ENCODE peak calls at places on chromosomes 16 and 17, in five cellular contexts. One of them, this sample, is unnamed.

GRCh38 chr17:4899341-4900230 is at the start of gene C17orf107:
- DNase-seq in activated T-helper 1 cell treated with anti-CD3 and anti-CD28 coated beads, Interleukin-2, amount 50 U/mL, for 16 hours: peak; percentile 92
- DNase-seq in activated CD8-positive, alpha-beta T cell treated with anti-CD3 and anti-CD28 coated beads for 36 hours: peak; percentile 99
- DNase-seq in stimulated activated CD4-positive, alpha-beta T cell treated with anti-CD3 and anti-CD28 coated beads, Interleukin-4, amount 100 ng/mL, for 24 hours: peak; percentile 95
- DNase-seq in mesothelial cell of epicardium: peak; percentile 69
- DNase-seq in this sample: peak; percentile 25

GRCh38 chr16:2480948-2481347 is 6.0 kb downstream of the TBC1D24 start:
- DNase-seq in activated T-helper 1 cell treated with anti-CD3 and anti-CD28 coated beads, Interleukin-2, amount 50 U/mL, for 16 hours: no peak
- DNase-seq in activated CD8-positive, alpha-beta T cell treated with anti-CD3 and anti-CD28 coated beads for 36 hours: no peak
- DNase-seq in stimulated activated CD4-positive, alpha-beta T cell treated with anti-CD3 and anti-CD28 coated beads, Interleukin-4, amount 100 ng/mL, for 24 hours: no peak
- DNase-seq in mesothelial cell of epicardium: no peak
- DNase-seq in this sample: no peak

GRCh38 chr16:72244853-72245252 is 72.9 kb upstream of the PMFBP1 start:
- DNase-seq in activated T-helper 1 cell treated with anti-CD3 and anti-CD28 coated beads, Interleukin-2, amount 50 U/mL, for 16 hours: no peak
- DNase-seq in activated CD8-positive, alpha-beta T cell treated with anti-CD3 and anti-CD28 coated beads for 36 hours: no peak
- DNase-seq in stimulated activated CD4-positive, alpha-beta T cell treated with anti-CD3 and anti-CD28 coated beads, Interleukin-4, amount 100 ng/mL, for 24 hours: no peak
- DNase-seq in mesothelial cell of epicardium: no peak
- DNase-seq in this sample: no peak

GRCh38 chr16:74111583-74111982 is 185.0 kb upstream of the PSMD7 start:
- DNase-seq in activated T-helper 1 cell treated with anti-CD3 and anti-CD28 coated beads, Interleukin-2, amount 50 U/mL, for 16 hours: no peak
- DNase-seq in activated CD8-positive, alpha-beta T cell treated with anti-CD3 and anti-CD28 coated beads for 36 hours: peak; percentile 5
- DNase-seq in stimulated activated CD4-positive, alpha-beta T cell treated with anti-CD3 and anti-CD28 coated beads, Interleukin-4, amount 100 ng/mL, for 24 hours: no peak
- DNase-seq in mesothelial cell of epicardium: no peak
- DNase-seq in this sample: no peak

GRCh38 chr16:70735141-70735979 is 49.5 kb upstream of the MTSS2 start:
- DNase-seq in activated T-helper 1 cell treated with anti-CD3 and anti-CD28 coated beads, Interleukin-2, amount 50 U/mL, for 16 hours: no peak
- DNase-seq in activated CD8-positive, alpha-beta T cell treated with anti-CD3 and anti-CD28 coated beads for 36 hours: no peak
- DNase-seq in stimulated activated CD4-positive, alpha-beta T cell treated with anti-CD3 and anti-CD28 coated beads, Interleukin-4, amount 100 ng/mL, for 24 hours: no peak
- DNase-seq in mesothelial cell of epicardium: no peak
- DNase-seq in this sample: no peak

GRCh38 chr17:65587602-65588193 is 26.2 kb upstream of the AXIN2 start:
- DNase-seq in activated T-helper 1 cell treated with anti-CD3 and anti-CD28 coated beads, Interleukin-2, amount 50 U/mL, for 16 hours: no peak
- DNase-seq in activated CD8-positive, alpha-beta T cell treated with anti-CD3 and anti-CD28 coated beads for 36 hours: no peak
- DNase-seq in stimulated activated CD4-positive, alpha-beta T cell treated with anti-CD3 and anti-CD28 coated beads, Interleukin-4, amount 100 ng/mL, for 24 hours: no peak
- DNase-seq in mesothelial cell of epicardium: no peak
- DNase-seq in this sample: no peak

GRCh38 chr17:61574542-61575351 is 16.3 kb downstream of the NACA2 start:
- DNase-seq in activated T-helper 1 cell treated with anti-CD3 and anti-CD28 coated beads, Interleukin-2, amount 50 U/mL, for 16 hours: no peak
- DNase-seq in activated CD8-positive, alpha-beta T cell treated with anti-CD3 and anti-CD28 coated beads for 36 hours: peak; percentile 5
- DNase-seq in stimulated activated CD4-positive, alpha-beta T cell treated with anti-CD3 and anti-CD28 coated beads, Interleukin-4, amount 100 ng/mL, for 24 hours: no peak
- DNase-seq in mesothelial cell of epicardium: peak; percentile 30
- DNase-seq in this sample: no peak

GRCh38 chr16:75289189-75289588 is 37.8 kb upstream of the BCAR1 start:
- DNase-seq in activated T-helper 1 cell treated with anti-CD3 and anti-CD28 coated beads, Interleukin-2, amount 50 U/mL, for 16 hours: no peak
- DNase-seq in activated CD8-positive, alpha-beta T cell treated with anti-CD3 and anti-CD28 coated beads for 36 hours: no peak
- DNase-seq in stimulated activated CD4-positive, alpha-beta T cell treated with anti-CD3 and anti-CD28 coated beads, Interleukin-4, amount 100 ng/mL, for 24 hours: no peak
- DNase-seq in mesothelial cell of epicardium: no peak
- DNase-seq in this sample: no peak

GRCh38 chr17:72760368-72760767 is 332.1 kb downstream of the SLC39A11 start:
- DNase-seq in activated T-helper 1 cell treated with anti-CD3 and anti-CD28 coated beads, Interleukin-2, amount 50 U/mL, for 16 hours: no peak
- DNase-seq in activated CD8-positive, alpha-beta T cell treated with anti-CD3 and anti-CD28 coated beads for 36 hours: no peak
- DNase-seq in stimulated activated CD4-positive, alpha-beta T cell treated with anti-CD3 and anti-CD28 coated beads, Interleukin-4, amount 100 ng/mL, for 24 hours: no peak
- DNase-seq in mesothelial cell of epicardium: no peak
- DNase-seq in this sample: no peak

GRCh38 chr16:21626659-21627277 is 25.6 kb downstream of the IGSF6 start:
- DNase-seq in activated T-helper 1 cell treated with anti-CD3 and anti-CD28 coated beads, Interleukin-2, amount 50 U/mL, for 16 hours: no peak
- DNase-seq in activated CD8-positive, alpha-beta T cell treated with anti-CD3 and anti-CD28 coated beads for 36 hours: peak; percentile 45
- DNase-seq in stimulated activated CD4-positive, alpha-beta T cell treated with anti-CD3 and anti-CD28 coated beads, Interleukin-4, amount 100 ng/mL, for 24 hours: no peak
- DNase-seq in mesothelial cell of epicardium: no peak
- DNase-seq in this sample: peak; percentile 94

GRCh38 chr16:1542533-1542932 is 9.1 kb downstream of the TMEM204 start:
- DNase-seq in activated T-helper 1 cell treated with anti-CD3 and anti-CD28 coated beads, Interleukin-2, amount 50 U/mL, for 16 hours: no peak
- DNase-seq in activated CD8-positive, alpha-beta T cell treated with anti-CD3 and anti-CD28 coated beads for 36 hours: no peak
- DNase-seq in stimulated activated CD4-positive, alpha-beta T cell treated with anti-CD3 and anti-CD28 coated beads, Interleukin-4, amount 100 ng/mL, for 24 hours: no peak
- DNase-seq in mesothelial cell of epicardium: no peak
- DNase-seq in this sample: no peak

GRCh38 chr16:53913082-53913870 is 209.3 kb downstream of the FTO start:
- DNase-seq in activated T-helper 1 cell treated with anti-CD3 and anti-CD28 coated beads, Interleukin-2, amount 50 U/mL, for 16 hours: no peak
- DNase-seq in activated CD8-positive, alpha-beta T cell treated with anti-CD3 and anti-CD28 coated beads for 36 hours: peak; percentile 52
- DNase-seq in stimulated activated CD4-positive, alpha-beta T cell treated with anti-CD3 and anti-CD28 coated beads, Interleukin-4, amount 100 ng/mL, for 24 hours: no peak
- DNase-seq in mesothelial cell of epicardium: no peak
- DNase-seq in this sample: no peak

GRCh38 chr17:11296994-11297393 is 56.0 kb downstream of the SHISA6 start:
- DNase-seq in activated T-helper 1 cell treated with anti-CD3 and anti-CD28 coated beads, Interleukin-2, amount 50 U/mL, for 16 hours: no peak
- DNase-seq in activated CD8-positive, alpha-beta T cell treated with anti-CD3 and anti-CD28 coated beads for 36 hours: no peak
- DNase-seq in stimulated activated CD4-positive, alpha-beta T cell treated with anti-CD3 and anti-CD28 coated beads, Interleukin-4, amount 100 ng/mL, for 24 hours: no peak
- DNase-seq in mesothelial cell of epicardium: no peak
- DNase-seq in this sample: no peak

GRCh38 chr16:85928411-85928820 is 29.5 kb downstream of the IRF8 start:
- DNase-seq in activated T-helper 1 cell treated with anti-CD3 and anti-CD28 coated beads, Interleukin-2, amount 50 U/mL, for 16 hours: no peak
- DNase-seq in activated CD8-positive, alpha-beta T cell treated with anti-CD3 and anti-CD28 coated beads for 36 hours: no peak
- DNase-seq in stimulated activated CD4-positive, alpha-beta T cell treated with anti-CD3 and anti-CD28 coated beads, Interleukin-4, amount 100 ng/mL, for 24 hours: no peak
- DNase-seq in mesothelial cell of epicardium: no peak
- DNase-seq in this sample: peak; percentile 92

GRCh38 chr16:21134053-21134452 is 16.6 kb downstream of the DNAH3 start:
- DNase-seq in activated T-helper 1 cell treated with anti-CD3 and anti-CD28 coated beads, Interleukin-2, amount 50 U/mL, for 16 hours: no peak
- DNase-seq in activated CD8-positive, alpha-beta T cell treated with anti-CD3 and anti-CD28 coated beads for 36 hours: no peak
- DNase-seq in stimulated activated CD4-positive, alpha-beta T cell treated with anti-CD3 and anti-CD28 coated beads, Interleukin-4, amount 100 ng/mL, for 24 hours: no peak
- DNase-seq in mesothelial cell of epicardium: no peak
- DNase-seq in this sample: no peak

GRCh38 chr17:80586464-80587228 is 42.0 kb downstream of the RPTOR start:
- DNase-seq in activated T-helper 1 cell treated with anti-CD3 and anti-CD28 coated beads, Interleukin-2, amount 50 U/mL, for 16 hours: no peak
- DNase-seq in activated CD8-positive, alpha-beta T cell treated with anti-CD3 and anti-CD28 coated beads for 36 hours: no peak
- DNase-seq in stimulated activated CD4-positive, alpha-beta T cell treated with anti-CD3 and anti-CD28 coated beads, Interleukin-4, amount 100 ng/mL, for 24 hours: no peak
- DNase-seq in mesothelial cell of epicardium: no peak
- DNase-seq in this sample: peak; percentile 60

GRCh38 chr16:61871837-61872777 is 164.1 kb downstream of the CDH8 start:
- DNase-seq in activated T-helper 1 cell treated with anti-CD3 and anti-CD28 coated beads, Interleukin-2, amount 50 U/mL, for 16 hours: no peak
- DNase-seq in activated CD8-positive, alpha-beta T cell treated with anti-CD3 and anti-CD28 coated beads for 36 hours: no peak
- DNase-seq in stimulated activated CD4-positive, alpha-beta T cell treated with anti-CD3 and anti-CD28 coated beads, Interleukin-4, amount 100 ng/mL, for 24 hours: no peak
- DNase-seq in mesothelial cell of epicardium: no peak
- DNase-seq in this sample: no peak

GRCh38 chr16:85359147-85359822 is 247.0 kb upstream of the CIBAR2 start:
- DNase-seq in activated T-helper 1 cell treated with anti-CD3 and anti-CD28 coated beads, Interleukin-2, amount 50 U/mL, for 16 hours: no peak
- DNase-seq in activated CD8-positive, alpha-beta T cell treated with anti-CD3 and anti-CD28 coated beads for 36 hours: no peak
- DNase-seq in stimulated activated CD4-positive, alpha-beta T cell treated with anti-CD3 and anti-CD28 coated beads, Interleukin-4, amount 100 ng/mL, for 24 hours: no peak
- DNase-seq in mesothelial cell of epicardium: no peak
- DNase-seq in this sample: no peak

GRCh38 chr17:70344356-70345060 is 175.2 kb downstream of the KCNJ2 start:
- DNase-seq in activated T-helper 1 cell treated with anti-CD3 and anti-CD28 coated beads, Interleukin-2, amount 50 U/mL, for 16 hours: no peak
- DNase-seq in activated CD8-positive, alpha-beta T cell treated with anti-CD3 and anti-CD28 coated beads for 36 hours: no peak
- DNase-seq in stimulated activated CD4-positive, alpha-beta T cell treated with anti-CD3 and anti-CD28 coated beads, Interleukin-4, amount 100 ng/mL, for 24 hours: no peak
- DNase-seq in mesothelial cell of epicardium: no peak
- DNase-seq in this sample: no peak